ENCODE peak calls at places on chromosomes 13 and 19, in nine cellular contexts. One of them, this sample, is unnamed. For H3K9me3 and H3K4me1, the result is how much of the 10 kb centered on the place peaks cover.

GRCh38 chr13:112771139-112771876 is 81.5 kb downstream of the ATP11A start:
- DNase-seq in fibroblast of lung: no peak
- DNase-seq in right atrium auricular region: no peak
- DNase-seq in CD4-positive, CD25-positive, alpha-beta regulatory T cell: no peak
- DNase-seq in CD4-positive, alpha-beta memory T cell: no peak
- DNase-seq in heart right ventricle: no peak
- DNase-seq in HAP-1: no peak
- DNase-seq in MM.1S: no peak
- DNase-seq in A549: no peak
- DNase-seq in this sample: no peak

GRCh38 chr19:38654478-38655079 is 7.1 kb downstream of the ACTN4 start:
- DNase-seq in fibroblast of lung: peak
- DNase-seq in right atrium auricular region: no peak
- DNase-seq in CD4-positive, CD25-positive, alpha-beta regulatory T cell: no peak
- DNase-seq in CD4-positive, alpha-beta memory T cell: no peak
- DNase-seq in heart right ventricle: no peak
- DNase-seq in HAP-1: no peak
- DNase-seq in MM.1S: no peak
- DNase-seq in A549: peak
- DNase-seq in this sample: no peak

GRCh38 chr19:33134571-33135041 is 2.7 kb downstream of the WDR88 start:
- DNase-seq in fibroblast of lung: no peak
- DNase-seq in right atrium auricular region: no peak
- DNase-seq in CD4-positive, CD25-positive, alpha-beta regulatory T cell: peak
- DNase-seq in CD4-positive, alpha-beta memory T cell: peak
- DNase-seq in heart right ventricle: no peak
- DNase-seq in HAP-1: no peak
- DNase-seq in MM.1S: no peak
- DNase-seq in A549: no peak
- DNase-seq in this sample: no peak

GRCh38 chr19:46634045-46634655 is 1.9 kb downstream of the GNG8 start:
- DNase-seq in fibroblast of lung: peak
- DNase-seq in right atrium auricular region: peak
- DNase-seq in CD4-positive, CD25-positive, alpha-beta regulatory T cell: peak
- DNase-seq in CD4-positive, alpha-beta memory T cell: peak
- DNase-seq in heart right ventricle: peak
- DNase-seq in HAP-1: peak
- DNase-seq in MM.1S: peak
- DNase-seq in A549: peak
- DNase-seq in this sample: no peak

GRCh38 chr13:110340812-110341444 is 33.8 kb downstream of the COL4A2 start:
- DNase-seq in fibroblast of lung: peak
- DNase-seq in right atrium auricular region: peak
- DNase-seq in CD4-positive, CD25-positive, alpha-beta regulatory T cell: peak
- DNase-seq in CD4-positive, alpha-beta memory T cell: peak
- DNase-seq in heart right ventricle: peak
- DNase-seq in HAP-1: no peak
- DNase-seq in MM.1S: no peak
- DNase-seq in A549: no peak
- DNase-seq in this sample: no peak

GRCh38 chr19:51921949-51922348 is 5.3 kb upstream of the ZNF613 start:
- DNase-seq in fibroblast of lung: no peak
- DNase-seq in right atrium auricular region: no peak
- DNase-seq in CD4-positive, CD25-positive, alpha-beta regulatory T cell: no peak
- DNase-seq in CD4-positive, alpha-beta memory T cell: no peak
- DNase-seq in heart right ventricle: no peak
- DNase-seq in HAP-1: no peak
- DNase-seq in MM.1S: no peak
- DNase-seq in A549: no peak
- DNase-seq in this sample: no peak

GRCh38 chr19:53102186-53102585 is 1.0 kb downstream of the ZNF160 start:
- DNase-seq in fibroblast of lung: no peak
- DNase-seq in right atrium auricular region: no peak
- DNase-seq in CD4-positive, CD25-positive, alpha-beta regulatory T cell: no peak
- DNase-seq in CD4-positive, alpha-beta memory T cell: no peak
- DNase-seq in heart right ventricle: no peak
- DNase-seq in HAP-1: peak
- DNase-seq in MM.1S: no peak
- DNase-seq in A549: no peak
- DNase-seq in this sample: no peak

GRCh38 chr19:52187407-52187806 is 2.4 kb upstream of the PPP2R1A start:
- DNase-seq in fibroblast of lung: no peak
- DNase-seq in right atrium auricular region: no peak
- DNase-seq in CD4-positive, CD25-positive, alpha-beta regulatory T cell: no peak
- DNase-seq in CD4-positive, alpha-beta memory T cell: no peak
- DNase-seq in heart right ventricle: no peak
- DNase-seq in HAP-1: no peak
- DNase-seq in MM.1S: no peak
- DNase-seq in A549: no peak
- DNase-seq in this sample: no peak

GRCh38 chr13:78102121-78102677 is 183.6 kb upstream of the EDNRB start:
- DNase-seq in fibroblast of lung: peak
- DNase-seq in right atrium auricular region: peak
- DNase-seq in CD4-positive, CD25-positive, alpha-beta regulatory T cell: no peak
- DNase-seq in CD4-positive, alpha-beta memory T cell: no peak
- DNase-seq in heart right ventricle: peak
- DNase-seq in HAP-1: no peak
- DNase-seq in MM.1S: peak
- DNase-seq in A549: peak
- DNase-seq in this sample: no peak

GRCh38 chr19:53102701-53103140 is 501 bp downstream of the ZNF160 start:
- DNase-seq in fibroblast of lung: peak
- DNase-seq in right atrium auricular region: peak
- DNase-seq in CD4-positive, CD25-positive, alpha-beta regulatory T cell: peak
- DNase-seq in CD4-positive, alpha-beta memory T cell: peak
- DNase-seq in heart right ventricle: peak
- DNase-seq in HAP-1: peak
- DNase-seq in MM.1S: no peak
- DNase-seq in A549: peak
- DNase-seq in this sample: no peak

GRCh38 chr13:32537580-32538233 is 888 bp downstream of the N4BP2L2 start:
- DNase-seq in fibroblast of lung: peak
- DNase-seq in right atrium auricular region: no peak
- DNase-seq in CD4-positive, CD25-positive, alpha-beta regulatory T cell: peak
- DNase-seq in CD4-positive, alpha-beta memory T cell: no peak
- DNase-seq in heart right ventricle: peak
- DNase-seq in HAP-1: peak
- DNase-seq in MM.1S: no peak
- DNase-seq in A549: peak
- DNase-seq in this sample: no peak

GRCh38 chr13:28618595-28618994 is 40.3 kb upstream of the POMP start:
- DNase-seq in fibroblast of lung: no peak
- DNase-seq in right atrium auricular region: no peak
- DNase-seq in CD4-positive, CD25-positive, alpha-beta regulatory T cell: no peak
- DNase-seq in CD4-positive, alpha-beta memory T cell: no peak
- DNase-seq in heart right ventricle: no peak
- DNase-seq in HAP-1: no peak
- DNase-seq in MM.1S: no peak
- DNase-seq in A549: no peak
- DNase-seq in this sample: no peak

GRCh38 chr19:46296722-46297431 is at the start of gene HIF3A:
- DNase-seq in fibroblast of lung: peak
- DNase-seq in right atrium auricular region: peak
- DNase-seq in CD4-positive, CD25-positive, alpha-beta regulatory T cell: no peak
- DNase-seq in CD4-positive, alpha-beta memory T cell: no peak
- DNase-seq in heart right ventricle: peak
- DNase-seq in HAP-1: no peak
- DNase-seq in MM.1S: no peak
- DNase-seq in A549: no peak
- DNase-seq in this sample: peak

GRCh38 chr13:46559272-46559805 is 6.4 kb downstream of the LRCH1 start:
- DNase-seq in fibroblast of lung: no peak
- DNase-seq in right atrium auricular region: no peak
- DNase-seq in CD4-positive, CD25-positive, alpha-beta regulatory T cell: no peak
- DNase-seq in CD4-positive, alpha-beta memory T cell: no peak
- DNase-seq in heart right ventricle: no peak
- DNase-seq in HAP-1: no peak
- DNase-seq in MM.1S: no peak
- DNase-seq in A549: no peak
- DNase-seq in this sample: no peak

GRCh38 chr13:84481958-84482357 is 599.7 kb upstream of the SLITRK1 start:
- DNase-seq in fibroblast of lung: peak
- DNase-seq in right atrium auricular region: no peak
- DNase-seq in CD4-positive, CD25-positive, alpha-beta regulatory T cell: no peak
- DNase-seq in CD4-positive, alpha-beta memory T cell: no peak
- DNase-seq in heart right ventricle: no peak
- DNase-seq in HAP-1: no peak
- DNase-seq in MM.1S: no peak
- DNase-seq in A549: no peak
- DNase-seq in this sample: no peak

GRCh38 chr13:54367639-54368271 is 1339.1 kb downstream of the OLFM4 start:
- DNase-seq in fibroblast of lung: no peak
- DNase-seq in right atrium auricular region: no peak
- DNase-seq in CD4-positive, CD25-positive, alpha-beta regulatory T cell: no peak
- DNase-seq in CD4-positive, alpha-beta memory T cell: no peak
- DNase-seq in heart right ventricle: no peak
- DNase-seq in HAP-1: no peak
- DNase-seq in MM.1S: no peak
- DNase-seq in A549: no peak
- DNase-seq in this sample: no peak

GRCh38 chr13:54368387-54368786 is 1339.8 kb downstream of the OLFM4 start:
- DNase-seq in fibroblast of lung: no peak
- DNase-seq in right atrium auricular region: no peak
- DNase-seq in CD4-positive, CD25-positive, alpha-beta regulatory T cell: no peak
- DNase-seq in CD4-positive, alpha-beta memory T cell: no peak
- DNase-seq in heart right ventricle: no peak
- DNase-seq in HAP-1: no peak
- DNase-seq in MM.1S: no peak
- DNase-seq in A549: no peak
- DNase-seq in this sample: no peak

GRCh38 chr13:54361460-54361859 is 1332.8 kb downstream of the OLFM4 start:
- DNase-seq in fibroblast of lung: no peak
- DNase-seq in right atrium auricular region: no peak
- DNase-seq in CD4-positive, CD25-positive, alpha-beta regulatory T cell: no peak
- DNase-seq in CD4-positive, alpha-beta memory T cell: no peak
- DNase-seq in heart right ventricle: no peak
- DNase-seq in HAP-1: no peak
- DNase-seq in MM.1S: no peak
- DNase-seq in A549: no peak
- DNase-seq in this sample: no peak

GRCh38 chr13:54366728-54367127 is 1338.1 kb downstream of the OLFM4 start:
- DNase-seq in fibroblast of lung: no peak
- DNase-seq in right atrium auricular region: no peak
- DNase-seq in CD4-positive, CD25-positive, alpha-beta regulatory T cell: no peak
- DNase-seq in CD4-positive, alpha-beta memory T cell: no peak
- DNase-seq in heart right ventricle: no peak
- DNase-seq in HAP-1: no peak
- DNase-seq in MM.1S: no peak
- DNase-seq in A549: no peak
- DNase-seq in this sample: no peak
- H3K9me3 ChIP-seq in fibroblast of lung: under half
- H3K9me3 ChIP-seq in right atrium auricular region: under half
- H3K9me3 ChIP-seq in CD4-positive, CD25-positive, alpha-beta regulatory T cell: under half
- H3K9me3 ChIP-seq in CD4-positive, alpha-beta memory T cell: under half
- H3K9me3 ChIP-seq in heart right ventricle: under half
- H3K9me3 ChIP-seq in HAP-1: under half
- H3K9me3 ChIP-seq in MM.1S: under half
- H3K9me3 ChIP-seq in A549: under half
- H3K9me3 ChIP-seq in this sample: under half

DNA sequence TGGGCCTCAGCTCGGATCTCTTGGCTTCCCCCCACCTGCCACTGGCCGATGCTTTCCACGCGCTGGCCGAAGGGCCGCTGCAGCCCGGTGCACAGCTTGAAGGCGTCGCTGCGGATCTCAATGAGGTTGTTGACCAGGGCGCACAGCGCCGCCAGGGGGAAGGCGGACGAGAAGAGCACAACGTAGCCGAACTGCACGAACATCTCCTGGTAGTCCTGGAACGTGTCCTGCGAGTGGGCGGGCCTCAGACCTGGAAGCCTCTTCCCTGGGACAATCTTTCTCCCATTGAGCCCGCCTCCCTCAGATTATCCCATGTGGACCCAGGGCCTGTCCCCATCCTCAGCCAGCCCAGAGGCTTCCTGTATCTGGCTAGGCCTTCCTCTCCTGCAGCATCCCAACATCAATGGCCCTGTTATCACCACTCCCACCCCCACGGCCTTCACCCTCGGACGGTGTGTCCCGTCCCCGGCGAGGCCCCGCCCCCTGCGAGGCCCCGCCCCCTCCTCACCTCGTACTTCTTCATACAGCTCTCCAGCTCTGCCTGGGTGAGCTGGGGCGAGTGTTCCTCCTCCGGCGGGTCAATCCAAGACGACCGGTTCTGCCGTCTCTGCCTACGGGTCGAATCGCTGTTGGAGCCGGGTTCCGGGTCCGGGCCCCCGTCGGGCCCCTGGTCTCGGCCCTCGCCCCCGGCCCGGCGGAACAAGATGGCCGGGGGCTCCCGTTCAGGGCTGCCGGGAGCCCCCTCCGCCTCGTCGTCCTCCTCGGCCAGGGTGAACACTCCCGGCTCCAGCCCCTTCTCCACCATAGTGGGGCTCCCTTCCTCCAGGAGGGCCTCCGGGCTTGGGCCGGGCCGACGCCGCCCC is 6.8 kb downstream of the ANO8 start:
- DNase-seq in fibroblast of lung: peak
- DNase-seq in right atrium auricular region: no peak
- DNase-seq in CD4-positive, CD25-positive, alpha-beta regulatory T cell: peak
- DNase-seq in CD4-positive, alpha-beta memory T cell: peak
- DNase-seq in heart right ventricle: no peak
- DNase-seq in HAP-1: peak
- DNase-seq in MM.1S: no peak
- DNase-seq in A549: no peak
- DNase-seq in this sample: no peak
- H3K4me3 ChIP-seq in fibroblast of lung: no peak
- H3K4me3 ChIP-seq in right atrium auricular region: peak
- H3K4me3 ChIP-seq in CD4-positive, CD25-positive, alpha-beta regulatory T cell: no peak
- H3K4me3 ChIP-seq in CD4-positive, alpha-beta memory T cell: no peak
- H3K4me3 ChIP-seq in heart right ventricle: peak
- H3K4me3 ChIP-seq in HAP-1: no peak
- H3K4me3 ChIP-seq in MM.1S: no peak
- H3K4me3 ChIP-seq in A549: no peak
- H3K4me3 ChIP-seq in this sample: peak

GRCh38 chr19:47725759-47726401 is 12.7 kb downstream of the EHD2 start:
- DNase-seq in fibroblast of lung: no peak
- DNase-seq in right atrium auricular region: no peak
- DNase-seq in CD4-positive, CD25-positive, alpha-beta regulatory T cell: no peak
- DNase-seq in CD4-positive, alpha-beta memory T cell: no peak
- DNase-seq in heart right ventricle: no peak
- DNase-seq in HAP-1: no peak
- DNase-seq in MM.1S: no peak
- DNase-seq in A549: peak
- DNase-seq in this sample: no peak
- H3K4me1 ChIP-seq in fibroblast of lung: under half
- H3K4me1 ChIP-seq in right atrium auricular region: half or more
- H3K4me1 ChIP-seq in CD4-positive, CD25-positive, alpha-beta regulatory T cell: under half
- H3K4me1 ChIP-seq in CD4-positive, alpha-beta memory T cell: under half
- H3K4me1 ChIP-seq in heart right ventricle: half or more
- H3K4me1 ChIP-seq in HAP-1: under half
- H3K4me1 ChIP-seq in MM.1S: under half
- H3K4me1 ChIP-seq in A549: half or more
- H3K4me1 ChIP-seq in this sample: under half

DNA sequence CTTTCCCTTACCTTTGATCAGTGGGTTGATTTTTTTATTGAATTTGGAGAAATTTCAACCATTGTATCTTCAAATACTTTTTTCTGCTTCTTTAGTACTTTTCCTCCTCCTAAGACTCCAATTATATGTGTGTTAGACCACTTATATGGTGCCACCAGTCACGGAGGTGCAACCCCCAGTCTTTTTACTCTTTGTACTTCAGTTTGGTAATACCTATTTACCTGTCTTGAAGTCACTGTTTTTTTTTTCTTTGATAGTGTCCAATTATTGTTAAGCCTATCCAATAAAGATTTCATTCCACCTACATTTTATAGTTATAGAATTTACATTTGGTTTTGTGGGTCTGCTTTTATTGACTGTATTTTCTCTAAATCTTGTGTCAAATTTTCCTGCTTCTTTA is 14.9 kb downstream of the ZNF283 start:
- DNase-seq in fibroblast of lung: no peak
- DNase-seq in right atrium auricular region: no peak
- DNase-seq in CD4-positive, CD25-positive, alpha-beta regulatory T cell: no peak
- DNase-seq in CD4-positive, alpha-beta memory T cell: no peak
- DNase-seq in heart right ventricle: no peak
- DNase-seq in HAP-1: no peak
- DNase-seq in MM.1S: no peak
- DNase-seq in A549: peak
- DNase-seq in this sample: no peak
- H3K9me3 ChIP-seq in fibroblast of lung: under half
- H3K9me3 ChIP-seq in right atrium auricular region: under half
- H3K9me3 ChIP-seq in CD4-positive, CD25-positive, alpha-beta regulatory T cell: half or more
- H3K9me3 ChIP-seq in CD4-positive, alpha-beta memory T cell: under half
- H3K9me3 ChIP-seq in heart right ventricle: half or more
- H3K9me3 ChIP-seq in HAP-1: under half
- H3K9me3 ChIP-seq in MM.1S: under half
- H3K9me3 ChIP-seq in A549: half or more
- H3K9me3 ChIP-seq in this sample: under half

This sample was measured in iPS DF 6.9.